ENCODE peak calls at places on chromosomes 4 and X, in eight cellular contexts. B, S, R, J, O, M, A and C are unnamed samples.

GRCh38 chrX:153380691-153381090 is 20.5 kb downstream of the PNMA6E start:
- DNase-seq in J (no peak), B (no peak), S (no peak), O (no peak), A (no peak), M (no peak), R (no peak), C (no peak)

GRCh38 chr4:149269835-149270234 is 545.8 kb downstream of the IQCM start:
- DNase-seq in B (no peak), R (no peak), A (no peak), M (no peak), J (no peak), O (no peak), S (no peak), C (no peak)

GRCh38 chr4:75542824-75543223 is 13.0 kb upstream of the ODAPH start:
- DNase-seq in A (peak; percentile 98), B (no peak), O (no peak), M (no peak), J (no peak), R (no peak), S (peak; percentile 65), C (no peak)

GRCh38 chr4:101885574-101885973 is 95.0 kb downstream of the BANK1 start:
- DNase-seq in A (peak; percentile 86), R (no peak), O (no peak), S (no peak), J (no peak), B (no peak), M (no peak), C (no peak)

GRCh38 chr4:63233679-63234078 is 1175.6 kb downstream of the TECRL start:
- DNase-seq in R (no peak), M (no peak), A (no peak), J (no peak), O (no peak), S (no peak), B (no peak), C (no peak)

GRCh38 chr4:81648576-81649272 is 177.0 kb upstream of the RASGEF1B start:
- DNase-seq in B (no peak), A (no peak), S (no peak), M (no peak), J (peak; percentile 8), O (peak; percentile 18), R (no peak), C (no peak)

GRCh38 chr4:8559524-8560264 is 20.5 kb upstream of the GPR78 start:
- DNase-seq in S (no peak), O (no peak), R (peak; percentile 27), B (no peak), M (no peak), J (no peak), A (no peak), C (peak; percentile 2)

GRCh38 chr4:28947374-28947773 is 1772.8 kb upstream of the PCDH7 start:
- DNase-seq in O (no peak), S (no peak), A (no peak), R (no peak), B (no peak), M (no peak), J (no peak), C (no peak)

GRCh38 chrX:31074522-31074921 is 2.7 kb upstream of the FTHL17 start:
- DNase-seq in R (no peak), S (no peak), J (no peak), B (no peak), A (no peak), O (no peak), M (no peak), C (no peak)

GRCh38 chrX:10457092-10457491 is 163.3 kb downstream of the MID1 start:
- DNase-seq in R (no peak), A (peak; percentile 1), B (no peak), S (peak; percentile 81), M (no peak), O (no peak), J (no peak), C (no peak)

GRCh38 chrX:144586756-144587155 is 660.5 kb upstream of the SPANXN1 start:
- DNase-seq in R (no peak), O (no peak), B (no peak), M (no peak), A (peak; percentile 38), S (peak; percentile 23), J (no peak), C (no peak)

GRCh38 chrX:13092455-13092941 is 48.1 kb upstream of the FAM9C start:
- DNase-seq in O (no peak), J (peak; percentile 32), B (no peak), S (no peak), M (no peak), R (no peak), A (no peak), C (no peak)

GRCh38 chr4:150366487-150366999 is 215.4 kb upstream of the MAB21L2 start:
- DNase-seq in M (no peak), S (no peak), J (peak; percentile 50), O (no peak), R (peak; percentile 79), A (no peak), B (peak; percentile 53), C (peak; percentile 34)

GRCh38 chr4:164596318-164596878 is 157.5 kb upstream of the SMIM31 start:
- DNase-seq in R (no peak), M (no peak), A (no peak), S (no peak), J (no peak), B (no peak), O (no peak), C (no peak)

GRCh38 chr4:120536884-120537283 is 385.6 kb downstream of the PRDM5 start:
- DNase-seq in M (no peak), S (no peak), A (no peak), J (no peak), R (no peak), O (no peak), B (no peak), C (no peak)

GRCh38 chr4:36601864-36602263 is 320.4 kb downstream of the DTHD1 start:
- DNase-seq in J (no peak), O (no peak), A (no peak), M (no peak), R (no peak), B (no peak), S (no peak), C (no peak)
- TF ChIP-seq CTCF in J (no peak), O (no peak), A (no peak), M (no peak), R (no peak), B (no peak), S (no peak), C (no peak)

DNA sequence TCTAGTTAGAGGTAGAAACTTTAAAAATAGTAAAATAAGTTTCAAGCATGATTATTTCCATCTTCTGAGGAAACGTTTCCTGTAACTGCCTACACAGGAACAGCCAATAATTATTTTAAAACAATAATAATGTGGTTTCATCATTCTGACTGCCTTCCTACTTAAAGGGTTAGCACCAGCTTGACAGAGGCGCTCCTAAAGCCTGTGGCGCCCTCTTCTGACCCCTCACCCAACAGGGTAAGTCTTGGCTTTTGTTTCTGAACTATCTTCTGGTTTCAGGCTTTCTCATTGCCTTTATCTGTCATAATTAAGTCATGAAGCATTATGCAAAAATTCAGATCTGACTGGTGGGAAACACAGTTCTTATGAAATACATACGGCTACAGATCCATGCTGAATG is 96.7 kb downstream of the ITM2A start:
- DNase-seq in S (no peak), M (peak; percentile 21), O (no peak), B (peak; percentile 39), J (peak; percentile 21), A (no peak), R (no peak), C (peak; percentile 38)
- TF ChIP-seq CTCF in S (no peak), M (peak; percentile 53), O (no peak), B (peak; percentile 68), J (peak; percentile 67), A (no peak), R (peak; percentile 38), C (no peak)

GRCh38 chr4:123104275-123104674 is 181.9 kb upstream of the NUDT6 start:
- DNase-seq in J (no peak), R (no peak), A (no peak), S (peak; percentile 73), O (no peak), M (no peak), B (no peak), C (no peak)

GRCh38 chr4:123110147-123110546 is 187.8 kb upstream of the NUDT6 start:
- DNase-seq in S (no peak), O (no peak), M (no peak), B (no peak), J (no peak), A (no peak), R (no peak), C (no peak)

GRCh38 chr4:123107444-123108252 is 185.3 kb upstream of the NUDT6 start:
- DNase-seq in A (no peak), M (no peak), B (no peak), S (no peak), R (no peak), O (peak; percentile 9), J (no peak), C (no peak)

GRCh38 chr4:123109129-123109528 is 186.7 kb upstream of the NUDT6 start:
- DNase-seq in M (no peak), O (no peak), R (no peak), J (no peak), S (no peak), B (no peak), A (no peak), C (no peak)

DNA sequence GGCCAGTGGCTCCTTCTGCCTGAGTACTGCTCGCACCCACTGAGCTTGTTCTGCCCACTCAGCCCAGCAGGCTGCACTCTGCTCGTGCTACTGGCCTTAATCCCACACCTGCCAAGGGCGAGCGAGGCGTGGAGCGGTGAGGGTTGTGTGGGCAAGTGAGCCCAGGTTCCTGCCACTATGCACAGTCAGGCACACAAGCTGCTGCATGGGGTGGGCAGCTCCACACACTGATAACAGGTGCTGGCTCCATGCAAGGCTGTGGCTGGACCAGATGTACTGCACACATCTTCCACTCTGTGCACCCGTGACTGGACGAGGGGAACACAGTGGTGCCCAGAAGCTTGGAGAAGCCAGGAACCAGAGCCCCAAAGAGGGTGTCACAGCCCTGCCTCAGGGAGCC is 184.3 kb upstream of the NUDT6 start:
- DNase-seq in O (no peak), S (no peak), M (no peak), B (no peak), R (no peak), J (no peak), A (no peak), C (peak; percentile 7)
- TF ChIP-seq CTCF in O (no peak), S (no peak), M (no peak), B (no peak), R (no peak), J (no peak), A (no peak), C (no peak)

DNA sequence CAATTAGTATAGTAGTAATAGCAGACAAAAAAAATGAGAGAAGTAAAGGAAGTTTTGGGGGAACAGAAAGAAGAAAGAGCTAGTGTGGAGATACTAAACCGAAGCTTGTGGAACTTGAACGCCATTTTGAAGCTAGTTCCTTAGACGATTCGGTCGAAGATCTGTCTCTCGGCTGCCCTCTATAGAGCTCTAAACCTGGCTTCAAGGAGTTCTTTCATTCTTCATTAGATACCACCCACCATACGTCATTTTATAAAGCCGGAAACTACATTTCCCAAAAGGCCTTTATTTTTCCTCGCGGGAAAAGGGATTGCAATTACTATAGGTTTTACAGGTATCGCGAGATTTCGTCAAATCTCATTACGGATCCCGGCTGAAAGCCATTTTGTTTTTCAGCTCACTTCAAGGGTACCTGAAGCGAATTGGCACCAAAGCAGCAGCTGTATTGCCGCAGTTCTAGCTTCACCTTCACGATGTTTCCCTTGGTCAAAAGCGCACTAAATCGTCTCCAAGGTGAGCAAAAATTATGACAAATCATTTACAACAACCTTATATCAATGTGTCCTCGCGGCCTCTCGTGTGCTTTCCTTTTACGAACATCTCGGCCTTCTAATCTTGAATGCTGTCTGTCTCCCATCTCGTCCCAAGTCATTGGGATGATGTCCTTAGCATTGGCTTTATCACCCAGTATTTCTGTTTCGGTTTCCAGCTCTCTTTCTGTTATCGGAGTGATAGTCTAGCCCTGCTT is at the start of gene COX7B:
- DNase-seq in O (peak; percentile 51), M (no peak), A (peak; percentile 91), S (peak; percentile 95), R (peak; percentile 62), B (peak; percentile 72), J (peak; percentile 68), C (peak; percentile 21)
- TF ChIP-seq CTCF in O (no peak), M (peak; percentile 49), A (peak; percentile 53), S (peak; percentile 60), R (peak; percentile 45), B (peak; percentile 50), J (peak; percentile 17), C (no peak)